ENCODE peak calls at places on chromosomes 6 and 20, in eight cellular contexts. Z is body of pancreas, N is A549, L is ovary, W is uterus, D is lower leg skin, P is gastrocnemius medialis, K is GM12891. X is an unnamed sample.

GRCh38 chr6:157813757-157814455 is 9.1 kb upstream of the SNX9 start:
- DNase-seq in K (no peak), P (no peak), L (peak), D (peak), W (peak), Z (no peak), N (no peak), X (no peak)

GRCh38 chr6:110703010-110703905 is 112.0 kb downstream of the CDK19 start:
- DNase-seq in K (peak), D (no peak), P (no peak), L (no peak), Z (no peak), W (no peak), N (no peak), X (no peak)

GRCh38 chr20:62800314-62801259 is 4.0 kb upstream of the OGFR start:
- DNase-seq in D (no peak), L (no peak), Z (no peak), N (no peak), P (no peak), W (no peak), K (no peak), X (no peak)

GRCh38 chr20:44028868-44029847 is 114.5 kb downstream of the TOX2 start:
- DNase-seq in N (no peak), W (no peak), K (no peak), L (no peak), P (no peak), D (no peak), Z (no peak), X (no peak)

GRCh38 chr20:22931653-22932052 is 103.5 kb upstream of the SSTR4 start:
- DNase-seq in W (no peak), N (no peak), P (no peak), K (no peak), L (no peak), D (no peak), Z (peak), X (no peak)

GRCh38 chr6:124924333-124924759 is 37.9 kb upstream of the RNF217 start:
- DNase-seq in W (no peak), N (peak), Z (no peak), P (no peak), D (no peak), K (no peak), L (no peak), X (no peak)

GRCh38 chr6:20702366-20702765 is 168.1 kb downstream of the CDKAL1 start:
- DNase-seq in L (no peak), P (no peak), W (no peak), Z (no peak), N (no peak), D (no peak), K (no peak), X (no peak)

GRCh38 chr6:122388945-122389344 is 10.5 kb upstream of the HSF2 start:
- DNase-seq in N (no peak), W (no peak), Z (no peak), P (no peak), L (no peak), D (no peak), K (no peak), X (no peak)

DNA sequence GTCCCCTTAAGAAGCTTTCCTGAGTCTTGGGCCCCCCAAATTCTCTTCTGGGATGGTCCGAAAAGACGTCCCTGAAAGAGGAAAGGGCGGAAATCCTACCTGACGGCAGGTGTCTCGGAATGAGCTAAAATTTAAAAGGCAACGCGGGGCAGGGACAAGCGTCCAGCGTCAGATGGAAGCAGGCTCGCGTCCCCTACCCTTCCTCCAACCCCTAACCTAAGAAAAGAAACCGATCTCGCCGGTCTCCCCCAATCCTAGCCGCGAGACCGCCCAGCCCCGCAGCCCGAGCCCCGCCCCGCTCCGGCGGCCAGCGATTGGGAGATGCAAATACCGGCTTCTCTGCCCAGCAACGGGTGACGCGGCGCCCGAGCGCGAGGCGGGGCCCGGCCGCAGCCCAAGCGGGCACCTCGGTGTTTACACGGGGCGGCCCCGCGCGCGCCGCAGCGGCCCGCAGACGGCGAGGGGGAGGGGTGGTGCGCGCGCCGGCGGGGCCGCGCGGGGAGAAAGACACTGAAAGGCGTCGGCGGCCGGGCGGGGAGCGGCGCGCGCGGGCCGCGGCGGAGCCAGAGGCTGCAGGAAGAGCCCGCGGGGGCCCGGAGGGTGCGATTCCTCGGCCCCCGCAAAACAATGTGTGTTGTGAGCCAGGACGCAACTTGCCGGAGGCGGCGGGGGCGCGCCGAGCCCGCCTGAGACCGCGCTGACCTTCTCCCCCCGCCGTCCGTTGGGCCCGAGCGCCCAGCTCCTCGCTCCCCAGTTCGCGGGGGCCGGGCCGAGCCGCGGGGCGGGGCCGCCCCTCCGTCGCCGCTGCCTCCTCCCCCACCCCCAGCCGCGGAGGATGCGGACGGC is at the start of gene SOX12:
- DNase-seq in L (peak), N (peak), Z (peak), D (peak), W (peak), K (peak), P (peak), X (peak)
- TF ChIP-seq POLR2A in L (peak), N (peak), Z (peak), D (no peak), W (peak), K (peak), P (peak), X (peak)

GRCh38 chr6:7587631-7588100 is 2.3 kb upstream of the SNRNP48 start:
- DNase-seq in W (no peak), D (no peak), N (no peak), L (no peak), P (no peak), Z (peak), K (no peak), X (no peak)

GRCh38 chr6:7589221-7589620 is 777 bp upstream of the SNRNP48 start:
- DNase-seq in L (no peak), W (no peak), N (no peak), P (no peak), K (no peak), Z (no peak), D (no peak), X (no peak)

GRCh38 chr6:7590918-7591302 is 912 bp downstream of the SNRNP48 start:
- DNase-seq in N (no peak), K (no peak), P (no peak), Z (peak), D (no peak), W (no peak), L (no peak), X (no peak)

GRCh38 chr6:7591770-7592169 is 1.8 kb downstream of the SNRNP48 start:
- DNase-seq in W (no peak), D (no peak), L (no peak), N (no peak), K (no peak), P (no peak), Z (no peak), X (no peak)

GRCh38 chr6:7589949-7590917 is at the start of gene SNRNP48:
- DNase-seq in L (peak), N (peak), D (peak), Z (peak), K (peak), W (peak), P (peak), X (peak)
- TF ChIP-seq POLR2A in L (peak), N (peak), D (no peak), Z (peak), K (peak), W (peak), P (peak), X (peak)

GRCh38 chr6:41779793-41780622 is at the start of gene FRS3:
- DNase-seq in K (peak), N (peak), P (peak), D (peak), Z (peak), L (peak), W (peak), X (peak)
- TF ChIP-seq POLR2A in K (no peak), N (no peak), P (no peak), D (no peak), Z (peak), L (peak), W (peak), X (peak)

DNA sequence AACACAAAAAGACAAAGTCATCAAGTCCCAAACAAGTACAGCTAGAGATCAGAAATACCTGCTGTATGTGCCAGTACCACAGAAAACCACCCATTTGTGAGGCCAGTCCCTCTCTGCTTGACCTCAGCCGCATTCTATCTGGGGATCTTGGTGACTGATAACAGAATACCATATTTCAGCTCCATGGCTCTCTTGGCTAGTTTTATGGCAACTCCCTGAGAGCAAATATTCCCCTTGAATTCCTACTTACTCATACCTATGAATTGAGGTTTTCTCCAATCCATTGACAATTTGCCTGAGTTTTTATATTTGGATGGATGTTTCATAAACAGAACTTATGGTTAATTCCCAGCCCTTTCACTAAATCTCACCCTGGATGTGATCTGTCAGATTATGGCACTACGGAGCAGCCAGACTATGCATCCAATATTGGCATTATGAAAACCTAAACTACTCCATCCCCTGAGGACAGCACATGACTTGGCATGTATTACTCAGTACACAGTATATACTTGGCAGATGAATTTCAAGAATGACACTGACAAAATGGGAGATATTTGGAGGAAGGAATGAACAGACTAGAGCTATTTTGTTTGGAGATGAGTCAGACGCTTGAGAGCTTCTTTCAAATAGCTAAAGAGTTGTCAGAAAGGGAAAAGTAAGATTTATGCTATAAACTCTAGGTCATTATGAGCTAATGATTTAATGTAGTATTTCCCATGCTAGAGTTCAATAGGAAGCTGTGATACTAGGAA is 95.7 kb downstream of the PRDM1 start:
- DNase-seq in D (no peak), L (no peak), P (no peak), W (no peak), Z (no peak), K (no peak), N (peak), X (no peak)
- TF ChIP-seq POLR2A in D (no peak), L (no peak), P (no peak), W (no peak), Z (no peak), K (no peak), N (no peak), X (no peak)

GRCh38 chr20:60055740-60056139 is 97.5 kb downstream of the CDH26 start:
- DNase-seq in K (no peak), N (no peak), P (no peak), D (no peak), Z (peak), W (no peak), L (no peak), X (no peak)
- TF ChIP-seq POLR2A in K (no peak), N (no peak), P (no peak), D (no peak), Z (no peak), W (no peak), L (no peak), X (no peak)

DNA sequence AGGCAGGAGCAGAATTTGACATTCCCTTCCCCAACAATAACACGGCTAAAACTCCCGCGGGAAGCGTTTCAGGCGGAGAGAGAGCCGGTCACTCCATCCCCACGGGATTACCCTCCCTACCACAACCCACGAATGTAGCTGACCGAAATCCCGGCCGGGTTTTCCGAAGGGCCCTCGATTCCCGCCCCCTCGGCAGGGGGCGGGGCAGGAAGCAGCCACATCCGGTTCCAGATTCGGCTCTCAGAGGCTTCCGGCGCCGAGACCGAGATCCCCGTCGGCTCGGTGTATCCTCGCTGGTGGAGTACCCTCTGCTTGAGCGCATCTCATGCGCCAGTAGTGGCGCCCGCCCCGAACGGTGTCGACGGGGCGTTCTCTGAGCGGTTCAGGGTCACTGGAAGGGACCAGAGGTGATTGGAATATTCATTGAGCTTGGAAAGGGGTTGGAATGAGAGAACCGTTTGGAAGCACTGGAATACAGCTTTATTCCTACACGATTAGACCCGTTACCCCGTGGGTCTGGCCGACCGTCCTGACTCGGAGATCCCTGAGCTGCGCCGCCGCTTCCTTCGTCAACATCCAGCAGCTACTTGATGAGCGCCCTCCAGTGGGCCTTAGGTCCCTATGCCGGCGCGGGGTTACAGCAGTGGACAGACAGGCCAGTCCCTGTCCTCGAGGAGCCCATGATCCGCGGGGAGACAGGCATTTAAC is 649 bp upstream of the RGL2 start:
- DNase-seq in N (peak), K (peak), Z (peak), W (peak), P (peak), D (peak), L (peak), X (peak)
- TF ChIP-seq POLR2A in N (peak), K (peak), Z (peak), W (peak), P (peak), D (no peak), L (peak), X (peak)

DNA sequence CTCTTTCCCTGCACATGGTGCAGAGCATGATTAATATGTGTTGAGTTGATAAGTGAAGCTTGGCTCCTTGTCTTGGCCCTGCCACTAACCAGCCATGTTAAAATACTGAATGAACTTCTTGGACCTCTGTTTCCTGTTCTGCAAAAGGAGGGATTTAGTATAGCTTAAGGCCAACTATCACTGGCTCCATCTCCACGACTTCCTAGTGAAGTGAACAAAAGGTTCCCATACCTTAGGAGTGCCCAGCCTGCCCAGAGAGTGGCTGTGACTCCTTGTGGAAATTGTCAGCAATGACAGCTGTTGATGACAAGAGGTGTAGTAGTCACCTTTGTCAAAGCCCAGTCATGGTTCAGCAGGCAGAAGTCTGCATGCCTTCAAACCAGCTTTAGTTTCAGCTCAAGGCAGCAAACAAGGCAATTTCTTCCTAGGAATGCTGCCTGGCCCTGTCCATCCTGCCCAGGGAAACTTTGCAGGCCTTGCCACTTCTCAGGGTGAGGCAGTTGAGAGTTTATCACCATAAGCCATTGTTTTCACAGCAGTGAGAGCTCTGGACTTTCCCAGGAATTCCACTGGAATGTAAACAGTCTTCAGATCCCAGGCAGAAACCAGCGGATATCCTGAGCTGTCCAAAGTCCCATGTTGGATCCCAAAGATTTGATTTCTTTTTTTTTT is 169.7 kb upstream of the TNFAIP3 start:
- DNase-seq in W (no peak), N (peak), Z (peak), P (no peak), L (no peak), D (no peak), K (no peak), X (no peak)
- TF ChIP-seq POLR2A in W (no peak), N (no peak), Z (no peak), P (no peak), L (no peak), D (no peak), K (no peak), X (no peak)

DNA sequence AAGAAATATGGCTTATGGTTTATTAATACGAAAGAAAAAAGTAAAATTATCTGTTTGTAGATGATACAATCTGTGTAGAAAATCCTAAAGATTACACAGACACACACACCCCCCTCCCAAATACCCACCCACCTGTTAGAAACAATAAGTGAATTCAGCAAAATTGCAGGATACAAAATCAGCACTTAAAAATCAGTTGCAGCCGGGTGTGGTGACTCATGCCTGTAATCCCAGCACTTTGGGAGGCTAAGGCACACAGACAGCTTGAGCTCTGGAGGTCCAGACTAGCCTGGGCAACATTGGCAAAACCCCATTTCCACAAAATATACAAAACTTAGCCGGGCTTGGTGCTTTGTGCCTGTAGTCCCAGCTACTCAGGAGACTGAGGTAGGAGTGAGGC is 42.3 kb downstream of the NINL start:
- DNase-seq in L (no peak), K (no peak), P (no peak), Z (no peak), D (no peak), N (no peak), W (no peak), X (no peak)
- TF ChIP-seq POLR2A in L (no peak), K (no peak), P (no peak), Z (no peak), D (no peak), N (no peak), W (no peak), X (no peak)

X was measured in H54.